ENCODE peak calls at places on chromosomes 6 and 20, in six cellular contexts. One of them, this sample, is unnamed.

GRCh38 chr20:20930500-20930899 is 175.7 kb downstream of the LINC00237 start:
- DNase-seq in prostate gland: no peak
- DNase-seq in kidney epithelial cell: no peak
- DNase-seq in endodermal cell: no peak
- DNase-seq in NB4: no peak
- DNase-seq in cardiac fibroblast: no peak
- DNase-seq in this sample: no peak

GRCh38 chr20:31833130-31833930 is 12.1 kb downstream of the FOXS1 start:
- DNase-seq in NB4: peak
- DNase-seq in kidney epithelial cell: no peak
- DNase-seq in prostate gland: no peak
- DNase-seq in cardiac fibroblast: peak
- DNase-seq in endodermal cell: peak
- DNase-seq in this sample: peak

GRCh38 chr6:136550045-136550329 is 235 bp downstream of the MAP7 start:
- DNase-seq in prostate gland: no peak
- DNase-seq in NB4: no peak
- DNase-seq in endodermal cell: no peak
- DNase-seq in cardiac fibroblast: no peak
- DNase-seq in kidney epithelial cell: no peak
- DNase-seq in this sample: no peak

GRCh38 chr20:50163570-50164317 is 10.2 kb upstream of the PEDS1 start:
- DNase-seq in endodermal cell: no peak
- DNase-seq in prostate gland: no peak
- DNase-seq in NB4: no peak
- DNase-seq in kidney epithelial cell: no peak
- DNase-seq in cardiac fibroblast: no peak
- DNase-seq in this sample: peak

GRCh38 chr6:101392561-101393230 is 812 bp upstream of the GRIK2 start:
- DNase-seq in kidney epithelial cell: no peak
- DNase-seq in endodermal cell: peak
- DNase-seq in cardiac fibroblast: no peak
- DNase-seq in NB4: no peak
- DNase-seq in prostate gland: no peak
- DNase-seq in this sample: no peak

GRCh38 chr6:149211046-149211571 is 106.4 kb upstream of the TAB2 start:
- DNase-seq in kidney epithelial cell: no peak
- DNase-seq in prostate gland: no peak
- DNase-seq in cardiac fibroblast: peak
- DNase-seq in endodermal cell: no peak
- DNase-seq in NB4: peak
- DNase-seq in this sample: no peak

GRCh38 chr6:128570439-128571063 is 50.2 kb upstream of the PTPRK start:
- DNase-seq in prostate gland: peak
- DNase-seq in kidney epithelial cell: peak
- DNase-seq in endodermal cell: no peak
- DNase-seq in NB4: no peak
- DNase-seq in cardiac fibroblast: no peak
- DNase-seq in this sample: peak

GRCh38 chr20:19327401-19327800 is 115.0 kb downstream of the SLC24A3 start:
- DNase-seq in cardiac fibroblast: no peak
- DNase-seq in kidney epithelial cell: no peak
- DNase-seq in NB4: no peak
- DNase-seq in endodermal cell: no peak
- DNase-seq in prostate gland: no peak
- DNase-seq in this sample: no peak

GRCh38 chr20:38355161-38356012 is 9.1 kb downstream of the LBP start:
- DNase-seq in prostate gland: no peak
- DNase-seq in endodermal cell: peak
- DNase-seq in cardiac fibroblast: no peak
- DNase-seq in NB4: no peak
- DNase-seq in kidney epithelial cell: no peak
- DNase-seq in this sample: no peak

GRCh38 chr6:47075168-47075567 is 33.0 kb upstream of the ADGRF1 start:
- DNase-seq in cardiac fibroblast: no peak
- DNase-seq in endodermal cell: no peak
- DNase-seq in NB4: no peak
- DNase-seq in prostate gland: no peak
- DNase-seq in kidney epithelial cell: no peak
- DNase-seq in this sample: no peak

GRCh38 chr6:148608211-148608951 is 138.4 kb upstream of the UST start:
- DNase-seq in NB4: peak
- DNase-seq in endodermal cell: no peak
- DNase-seq in cardiac fibroblast: peak
- DNase-seq in prostate gland: no peak
- DNase-seq in kidney epithelial cell: no peak
- DNase-seq in this sample: peak

GRCh38 chr6:28711325-28711724 is 185.6 kb downstream of the GPX5 start:
- DNase-seq in NB4: no peak
- DNase-seq in kidney epithelial cell: no peak
- DNase-seq in prostate gland: no peak
- DNase-seq in cardiac fibroblast: no peak
- DNase-seq in endodermal cell: no peak
- DNase-seq in this sample: no peak

GRCh38 chr6:28712982-28713381 is 187.3 kb downstream of the GPX5 start:
- DNase-seq in kidney epithelial cell: no peak
- DNase-seq in endodermal cell: no peak
- DNase-seq in prostate gland: no peak
- DNase-seq in cardiac fibroblast: no peak
- DNase-seq in NB4: no peak
- DNase-seq in this sample: no peak

GRCh38 chr6:28707387-28708282 is 182.0 kb downstream of the GPX5 start:
- DNase-seq in kidney epithelial cell: no peak
- DNase-seq in prostate gland: no peak
- DNase-seq in NB4: no peak
- DNase-seq in endodermal cell: no peak
- DNase-seq in cardiac fibroblast: no peak
- DNase-seq in this sample: no peak

GRCh38 chr6:28710466-28711191 is 184.9 kb downstream of the GPX5 start:
- DNase-seq in prostate gland: no peak
- DNase-seq in NB4: peak
- DNase-seq in kidney epithelial cell: no peak
- DNase-seq in cardiac fibroblast: peak
- DNase-seq in endodermal cell: peak
- DNase-seq in this sample: peak

DNA sequence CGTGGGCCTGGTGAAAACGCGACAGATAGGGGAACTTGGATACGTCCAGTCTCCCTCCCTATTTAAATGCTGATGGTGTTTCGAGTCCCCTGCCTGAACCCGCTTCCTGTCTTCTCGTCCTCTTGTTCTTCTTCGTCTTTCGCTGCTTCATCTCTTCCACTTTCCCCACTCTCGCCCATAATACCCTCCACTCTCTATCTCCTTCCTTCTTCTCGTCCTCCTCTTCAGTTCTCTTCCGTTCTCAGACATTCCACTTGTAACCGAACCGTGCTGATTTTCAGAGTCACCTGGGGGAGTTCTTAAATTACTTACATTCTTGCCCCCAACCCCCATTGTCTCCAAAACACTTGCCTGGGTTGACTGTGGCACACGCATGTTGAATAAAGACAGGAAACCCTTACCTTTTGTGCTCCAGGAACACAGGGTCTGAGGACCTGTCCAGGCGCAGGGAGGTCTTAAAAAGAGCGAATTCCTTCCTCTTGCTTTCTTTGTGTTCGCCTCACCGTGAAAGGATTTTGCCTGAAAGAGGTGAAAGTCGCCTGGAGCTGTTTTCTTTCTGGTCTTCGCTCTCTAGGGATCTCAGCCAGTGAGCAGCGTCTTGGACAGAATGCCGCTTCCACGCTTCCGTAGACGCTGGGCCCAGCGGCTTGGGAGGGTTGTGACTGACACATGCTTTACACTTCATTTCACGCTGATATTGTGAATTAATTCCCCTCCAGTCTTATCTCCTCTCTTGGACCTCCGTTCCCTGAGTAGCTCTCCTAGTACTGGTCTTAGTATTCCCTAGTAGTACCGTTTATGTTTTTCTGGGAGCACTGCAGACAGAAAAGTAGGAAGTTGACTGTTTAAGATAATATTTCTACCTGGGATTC is 184.0 kb downstream of the GPX5 start:
- DNase-seq in kidney epithelial cell: no peak
- DNase-seq in endodermal cell: peak
- DNase-seq in NB4: no peak
- DNase-seq in cardiac fibroblast: peak
- DNase-seq in prostate gland: no peak
- DNase-seq in this sample: no peak
- H3K4me3 ChIP-seq in kidney epithelial cell: peak
- H3K4me3 ChIP-seq in endodermal cell: peak
- H3K4me3 ChIP-seq in NB4: no peak
- H3K4me3 ChIP-seq in cardiac fibroblast: peak
- H3K4me3 ChIP-seq in prostate gland: no peak
- H3K4me3 ChIP-seq in this sample: no peak

GRCh38 chr6:170475118-170475517 is 78.0 kb downstream of the PSMB1 start:
- DNase-seq in endodermal cell: no peak
- DNase-seq in NB4: no peak
- DNase-seq in prostate gland: no peak
- DNase-seq in kidney epithelial cell: no peak
- DNase-seq in cardiac fibroblast: no peak
- DNase-seq in this sample: no peak

GRCh38 chr6:170476360-170476759 is 76.7 kb downstream of the PSMB1 start:
- DNase-seq in kidney epithelial cell: no peak
- DNase-seq in NB4: peak
- DNase-seq in cardiac fibroblast: no peak
- DNase-seq in endodermal cell: no peak
- DNase-seq in prostate gland: no peak
- DNase-seq in this sample: no peak

GRCh38 chr6:170483413-170483812 is 69.7 kb downstream of the PSMB1 start:
- DNase-seq in NB4: no peak
- DNase-seq in kidney epithelial cell: no peak
- DNase-seq in cardiac fibroblast: no peak
- DNase-seq in endodermal cell: no peak
- DNase-seq in prostate gland: no peak
- DNase-seq in this sample: no peak

GRCh38 chr6:170485159-170485558 is 67.9 kb downstream of the PSMB1 start:
- DNase-seq in NB4: peak
- DNase-seq in prostate gland: no peak
- DNase-seq in kidney epithelial cell: no peak
- DNase-seq in cardiac fibroblast: no peak
- DNase-seq in endodermal cell: peak
- DNase-seq in this sample: no peak

GRCh38 chr6:170480045-170480714 is 72.9 kb downstream of the PSMB1 start:
- DNase-seq in kidney epithelial cell: no peak
- DNase-seq in prostate gland: no peak
- DNase-seq in endodermal cell: peak
- DNase-seq in NB4: no peak
- DNase-seq in cardiac fibroblast: peak
- DNase-seq in this sample: no peak
- TF ChIP-seq CTCF in kidney epithelial cell: peak
- TF ChIP-seq CTCF in prostate gland: no peak
- TF ChIP-seq CTCF in endodermal cell: peak
- TF ChIP-seq CTCF in NB4: no peak
- TF ChIP-seq CTCF in cardiac fibroblast: peak
- TF ChIP-seq CTCF in this sample: no peak

GRCh38 chr20:34874094-34874654 is 1.5 kb upstream of the GGT7 start:
- DNase-seq in cardiac fibroblast: peak
- DNase-seq in kidney epithelial cell: peak
- DNase-seq in endodermal cell: peak
- DNase-seq in NB4: peak
- DNase-seq in prostate gland: peak
- DNase-seq in this sample: peak

GRCh38 chr20:34876161-34877001 is at the start of gene ACSS2:
- DNase-seq in cardiac fibroblast: peak
- DNase-seq in NB4: peak
- DNase-seq in endodermal cell: peak
- DNase-seq in prostate gland: peak
- DNase-seq in kidney epithelial cell: peak
- DNase-seq in this sample: peak

GRCh38 chr20:34873583-34874093 is 982 bp upstream of the GGT7 start:
- DNase-seq in kidney epithelial cell: no peak
- DNase-seq in prostate gland: no peak
- DNase-seq in endodermal cell: no peak
- DNase-seq in cardiac fibroblast: no peak
- DNase-seq in NB4: no peak
- DNase-seq in this sample: no peak

GRCh38 chr20:34877002-34877264 is 521 bp downstream of the ACSS2 start:
- DNase-seq in kidney epithelial cell: no peak
- DNase-seq in prostate gland: no peak
- DNase-seq in cardiac fibroblast: no peak
- DNase-seq in NB4: no peak
- DNase-seq in endodermal cell: no peak
- DNase-seq in this sample: no peak

GRCh38 chr20:34875657-34876160 is 703 bp upstream of the ACSS2 start:
- DNase-seq in kidney epithelial cell: no peak
- DNase-seq in endodermal cell: no peak
- DNase-seq in prostate gland: no peak
- DNase-seq in cardiac fibroblast: no peak
- DNase-seq in NB4: no peak
- DNase-seq in this sample: no peak
- H3K4me3 ChIP-seq in kidney epithelial cell: peak
- H3K4me3 ChIP-seq in endodermal cell: peak
- H3K4me3 ChIP-seq in prostate gland: peak
- H3K4me3 ChIP-seq in cardiac fibroblast: peak
- H3K4me3 ChIP-seq in NB4: peak
- H3K4me3 ChIP-seq in this sample: peak

GRCh38 chr6:144647406-144647964 is 362.4 kb downstream of the UTRN start:
- DNase-seq in prostate gland: no peak
- DNase-seq in NB4: no peak
- DNase-seq in endodermal cell: no peak
- DNase-seq in cardiac fibroblast: peak
- DNase-seq in kidney epithelial cell: no peak
- DNase-seq in this sample: no peak

GRCh38 chr6:144646066-144646800 is 361.1 kb downstream of the UTRN start:
- DNase-seq in cardiac fibroblast: no peak
- DNase-seq in kidney epithelial cell: no peak
- DNase-seq in prostate gland: no peak
- DNase-seq in NB4: no peak
- DNase-seq in endodermal cell: no peak
- DNase-seq in this sample: no peak

GRCh38 chr6:144651219-144651618 is 366.1 kb downstream of the UTRN start:
- DNase-seq in NB4: no peak
- DNase-seq in prostate gland: no peak
- DNase-seq in kidney epithelial cell: no peak
- DNase-seq in cardiac fibroblast: no peak
- DNase-seq in endodermal cell: no peak
- DNase-seq in this sample: no peak

GRCh38 chr6:144649085-144649484 is 363.9 kb downstream of the UTRN start:
- DNase-seq in NB4: no peak
- DNase-seq in endodermal cell: no peak
- DNase-seq in prostate gland: no peak
- DNase-seq in cardiac fibroblast: no peak
- DNase-seq in kidney epithelial cell: no peak
- DNase-seq in this sample: no peak

DNA sequence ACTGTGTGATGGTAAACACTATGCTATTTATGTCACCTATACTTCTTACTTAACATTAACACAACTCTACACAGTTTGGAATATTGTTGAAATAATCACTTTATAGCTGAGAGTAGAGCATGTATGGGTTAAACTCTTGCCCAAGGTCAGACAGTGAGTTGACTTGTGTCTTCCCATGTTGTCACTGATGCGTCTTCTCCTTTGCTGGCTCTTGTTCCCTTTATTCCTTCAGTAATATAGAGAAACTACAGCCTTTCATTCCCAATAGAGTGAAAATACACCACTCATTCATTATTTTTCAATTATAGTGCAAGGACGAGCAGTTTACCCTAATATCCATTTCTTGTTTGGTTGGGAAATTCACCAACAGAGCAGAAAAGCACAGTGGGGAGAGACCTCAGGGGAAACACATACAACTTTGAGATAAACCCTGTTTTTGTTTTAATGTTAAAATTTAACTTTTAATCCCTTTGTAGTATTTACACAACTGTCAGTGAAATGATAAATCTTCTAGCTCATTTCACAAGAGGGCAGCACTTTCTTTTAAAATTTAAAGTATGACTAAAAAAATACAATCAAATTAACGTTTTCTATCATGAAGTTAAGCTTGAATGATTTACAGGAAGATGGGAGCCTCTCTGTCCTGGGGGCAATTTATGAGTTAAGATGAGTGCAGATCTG is 363.0 kb downstream of the UTRN start:
- DNase-seq in cardiac fibroblast: no peak
- DNase-seq in kidney epithelial cell: no peak
- DNase-seq in NB4: no peak
- DNase-seq in prostate gland: no peak
- DNase-seq in endodermal cell: no peak
- DNase-seq in this sample: no peak
- TF ChIP-seq CTCF in cardiac fibroblast: no peak
- TF ChIP-seq CTCF in kidney epithelial cell: no peak
- TF ChIP-seq CTCF in NB4: no peak
- TF ChIP-seq CTCF in prostate gland: no peak
- TF ChIP-seq CTCF in endodermal cell: no peak
- TF ChIP-seq CTCF in this sample: no peak